ENCODE peak calls at places on chromosome 1, in eight cellular contexts. One of them, this sample, is unnamed.

GRCh38 chr1:171292799-171293198 is 21.2 kb upstream of the FMO4 start:
- DNase-seq in T47D: no peak
- DNase-seq in NCI-H510A: no peak
- DNase-seq in activated CD4-positive, alpha-beta T cell treated with anti-CD3 and anti-CD28 coated beads, Interleukin-2, amount 50 U/mL, for 24 hours: no peak
- DNase-seq in effector CD4-positive, alpha-beta T cell: no peak
- DNase-seq in activated CD8-positive, alpha-beta memory T cell treated with anti-CD3 and anti-CD28 coated beads, Interleukin-2, amount 10 ng/mL, durations not matched to agents 7 days and 5 days: no peak
- DNase-seq in A549: no peak
- DNase-seq in HuH-7.5: no peak
- DNase-seq in this sample: no peak

GRCh38 chr1:244242446-244242845 is 191.4 kb downstream of the ZBTB18 start:
- DNase-seq in T47D: no peak
- DNase-seq in NCI-H510A: no peak
- DNase-seq in activated CD4-positive, alpha-beta T cell treated with anti-CD3 and anti-CD28 coated beads, Interleukin-2, amount 50 U/mL, for 24 hours: no peak
- DNase-seq in effector CD4-positive, alpha-beta T cell: no peak
- DNase-seq in activated CD8-positive, alpha-beta memory T cell treated with anti-CD3 and anti-CD28 coated beads, Interleukin-2, amount 10 ng/mL, durations not matched to agents 7 days and 5 days: no peak
- DNase-seq in A549: no peak
- DNase-seq in HuH-7.5: no peak
- DNase-seq in this sample: no peak

GRCh38 chr1:76154213-76154956 is 79.8 kb downstream of the ST6GALNAC3 start:
- DNase-seq in T47D: peak
- DNase-seq in NCI-H510A: peak
- DNase-seq in activated CD4-positive, alpha-beta T cell treated with anti-CD3 and anti-CD28 coated beads, Interleukin-2, amount 50 U/mL, for 24 hours: peak
- DNase-seq in effector CD4-positive, alpha-beta T cell: peak
- DNase-seq in activated CD8-positive, alpha-beta memory T cell treated with anti-CD3 and anti-CD28 coated beads, Interleukin-2, amount 10 ng/mL, durations not matched to agents 7 days and 5 days: peak
- DNase-seq in A549: peak
- DNase-seq in HuH-7.5: peak
- DNase-seq in this sample: peak

GRCh38 chr1:185696419-185697150 is 37.6 kb upstream of the HMCN1 start:
- DNase-seq in T47D: no peak
- DNase-seq in NCI-H510A: peak
- DNase-seq in activated CD4-positive, alpha-beta T cell treated with anti-CD3 and anti-CD28 coated beads, Interleukin-2, amount 50 U/mL, for 24 hours: no peak
- DNase-seq in effector CD4-positive, alpha-beta T cell: no peak
- DNase-seq in activated CD8-positive, alpha-beta memory T cell treated with anti-CD3 and anti-CD28 coated beads, Interleukin-2, amount 10 ng/mL, durations not matched to agents 7 days and 5 days: no peak
- DNase-seq in A549: peak
- DNase-seq in HuH-7.5: no peak
- DNase-seq in this sample: no peak

GRCh38 chr1:5341471-5341870 is 650.8 kb downstream of the NPHP4 start:
- DNase-seq in T47D: no peak
- DNase-seq in NCI-H510A: no peak
- DNase-seq in activated CD4-positive, alpha-beta T cell treated with anti-CD3 and anti-CD28 coated beads, Interleukin-2, amount 50 U/mL, for 24 hours: no peak
- DNase-seq in effector CD4-positive, alpha-beta T cell: no peak
- DNase-seq in activated CD8-positive, alpha-beta memory T cell treated with anti-CD3 and anti-CD28 coated beads, Interleukin-2, amount 10 ng/mL, durations not matched to agents 7 days and 5 days: no peak
- DNase-seq in A549: no peak
- DNase-seq in HuH-7.5: no peak
- DNase-seq in this sample: no peak

GRCh38 chr1:242876021-242876420 is 351.5 kb upstream of the PLD5 start:
- DNase-seq in T47D: no peak
- DNase-seq in NCI-H510A: no peak
- DNase-seq in activated CD4-positive, alpha-beta T cell treated with anti-CD3 and anti-CD28 coated beads, Interleukin-2, amount 50 U/mL, for 24 hours: no peak
- DNase-seq in effector CD4-positive, alpha-beta T cell: no peak
- DNase-seq in activated CD8-positive, alpha-beta memory T cell treated with anti-CD3 and anti-CD28 coated beads, Interleukin-2, amount 10 ng/mL, durations not matched to agents 7 days and 5 days: no peak
- DNase-seq in A549: peak
- DNase-seq in HuH-7.5: no peak
- DNase-seq in this sample: no peak

GRCh38 chr1:180358649-180359048 is 128.6 kb downstream of the LHX4 start:
- DNase-seq in T47D: no peak
- DNase-seq in NCI-H510A: no peak
- DNase-seq in activated CD4-positive, alpha-beta T cell treated with anti-CD3 and anti-CD28 coated beads, Interleukin-2, amount 50 U/mL, for 24 hours: no peak
- DNase-seq in effector CD4-positive, alpha-beta T cell: no peak
- DNase-seq in activated CD8-positive, alpha-beta memory T cell treated with anti-CD3 and anti-CD28 coated beads, Interleukin-2, amount 10 ng/mL, durations not matched to agents 7 days and 5 days: no peak
- DNase-seq in A549: no peak
- DNase-seq in HuH-7.5: no peak
- DNase-seq in this sample: no peak

GRCh38 chr1:86380257-86380861 is 15.8 kb downstream of the ODF2L start:
- DNase-seq in T47D: peak
- DNase-seq in NCI-H510A: peak
- DNase-seq in activated CD4-positive, alpha-beta T cell treated with anti-CD3 and anti-CD28 coated beads, Interleukin-2, amount 50 U/mL, for 24 hours: no peak
- DNase-seq in effector CD4-positive, alpha-beta T cell: no peak
- DNase-seq in activated CD8-positive, alpha-beta memory T cell treated with anti-CD3 and anti-CD28 coated beads, Interleukin-2, amount 10 ng/mL, durations not matched to agents 7 days and 5 days: no peak
- DNase-seq in A549: peak
- DNase-seq in HuH-7.5: no peak
- DNase-seq in this sample: peak

GRCh38 chr1:204448321-204448964 is 36.8 kb upstream of the PPP1R15B start:
- DNase-seq in T47D: peak
- DNase-seq in NCI-H510A: no peak
- DNase-seq in activated CD4-positive, alpha-beta T cell treated with anti-CD3 and anti-CD28 coated beads, Interleukin-2, amount 50 U/mL, for 24 hours: no peak
- DNase-seq in effector CD4-positive, alpha-beta T cell: no peak
- DNase-seq in activated CD8-positive, alpha-beta memory T cell treated with anti-CD3 and anti-CD28 coated beads, Interleukin-2, amount 10 ng/mL, durations not matched to agents 7 days and 5 days: no peak
- DNase-seq in A549: peak
- DNase-seq in HuH-7.5: no peak
- DNase-seq in this sample: no peak

GRCh38 chr1:68162761-68163160 is 69.6 kb downstream of the WLS start:
- DNase-seq in T47D: no peak
- DNase-seq in NCI-H510A: no peak
- DNase-seq in activated CD4-positive, alpha-beta T cell treated with anti-CD3 and anti-CD28 coated beads, Interleukin-2, amount 50 U/mL, for 24 hours: no peak
- DNase-seq in effector CD4-positive, alpha-beta T cell: no peak
- DNase-seq in activated CD8-positive, alpha-beta memory T cell treated with anti-CD3 and anti-CD28 coated beads, Interleukin-2, amount 10 ng/mL, durations not matched to agents 7 days and 5 days: no peak
- DNase-seq in A549: no peak
- DNase-seq in HuH-7.5: no peak
- DNase-seq in this sample: no peak

GRCh38 chr1:233879841-233880240 is 24.6 kb upstream of the SLC35F3 start:
- DNase-seq in T47D: no peak
- DNase-seq in NCI-H510A: no peak
- DNase-seq in activated CD4-positive, alpha-beta T cell treated with anti-CD3 and anti-CD28 coated beads, Interleukin-2, amount 50 U/mL, for 24 hours: no peak
- DNase-seq in effector CD4-positive, alpha-beta T cell: no peak
- DNase-seq in activated CD8-positive, alpha-beta memory T cell treated with anti-CD3 and anti-CD28 coated beads, Interleukin-2, amount 10 ng/mL, durations not matched to agents 7 days and 5 days: no peak
- DNase-seq in A549: no peak
- DNase-seq in HuH-7.5: no peak
- DNase-seq in this sample: no peak

GRCh38 chr1:43455205-43455889 is 1.6 kb upstream of the HYI start:
- DNase-seq in T47D: no peak
- DNase-seq in NCI-H510A: no peak
- DNase-seq in activated CD4-positive, alpha-beta T cell treated with anti-CD3 and anti-CD28 coated beads, Interleukin-2, amount 50 U/mL, for 24 hours: no peak
- DNase-seq in effector CD4-positive, alpha-beta T cell: no peak
- DNase-seq in activated CD8-positive, alpha-beta memory T cell treated with anti-CD3 and anti-CD28 coated beads, Interleukin-2, amount 10 ng/mL, durations not matched to agents 7 days and 5 days: no peak
- DNase-seq in A549: no peak
- DNase-seq in HuH-7.5: no peak
- DNase-seq in this sample: no peak

GRCh38 chr1:160370561-160371345 is 3.9 kb downstream of the NHLH1 start:
- DNase-seq in T47D: no peak
- DNase-seq in NCI-H510A: no peak
- DNase-seq in activated CD4-positive, alpha-beta T cell treated with anti-CD3 and anti-CD28 coated beads, Interleukin-2, amount 50 U/mL, for 24 hours: no peak
- DNase-seq in effector CD4-positive, alpha-beta T cell: no peak
- DNase-seq in activated CD8-positive, alpha-beta memory T cell treated with anti-CD3 and anti-CD28 coated beads, Interleukin-2, amount 10 ng/mL, durations not matched to agents 7 days and 5 days: peak
- DNase-seq in A549: no peak
- DNase-seq in HuH-7.5: no peak
- DNase-seq in this sample: no peak

GRCh38 chr1:115666702-115667101 is 24.9 kb downstream of the VANGL1 start:
- DNase-seq in T47D: no peak
- DNase-seq in NCI-H510A: no peak
- DNase-seq in activated CD4-positive, alpha-beta T cell treated with anti-CD3 and anti-CD28 coated beads, Interleukin-2, amount 50 U/mL, for 24 hours: no peak
- DNase-seq in effector CD4-positive, alpha-beta T cell: no peak
- DNase-seq in activated CD8-positive, alpha-beta memory T cell treated with anti-CD3 and anti-CD28 coated beads, Interleukin-2, amount 10 ng/mL, durations not matched to agents 7 days and 5 days: no peak
- DNase-seq in A549: no peak
- DNase-seq in HuH-7.5: no peak
- DNase-seq in this sample: no peak

GRCh38 chr1:160209656-160210046 is 4.5 kb downstream of the PEA15 start:
- DNase-seq in T47D: no peak
- DNase-seq in NCI-H510A: no peak
- DNase-seq in activated CD4-positive, alpha-beta T cell treated with anti-CD3 and anti-CD28 coated beads, Interleukin-2, amount 50 U/mL, for 24 hours: no peak
- DNase-seq in effector CD4-positive, alpha-beta T cell: no peak
- DNase-seq in activated CD8-positive, alpha-beta memory T cell treated with anti-CD3 and anti-CD28 coated beads, Interleukin-2, amount 10 ng/mL, durations not matched to agents 7 days and 5 days: peak
- DNase-seq in A549: no peak
- DNase-seq in HuH-7.5: no peak
- DNase-seq in this sample: no peak

GRCh38 chr1:25476186-25477097 is 45.7 kb downstream of the MACO1 start:
- DNase-seq in T47D: no peak
- DNase-seq in NCI-H510A: no peak
- DNase-seq in activated CD4-positive, alpha-beta T cell treated with anti-CD3 and anti-CD28 coated beads, Interleukin-2, amount 50 U/mL, for 24 hours: no peak
- DNase-seq in effector CD4-positive, alpha-beta T cell: no peak
- DNase-seq in activated CD8-positive, alpha-beta memory T cell treated with anti-CD3 and anti-CD28 coated beads, Interleukin-2, amount 10 ng/mL, durations not matched to agents 7 days and 5 days: no peak
- DNase-seq in A549: no peak
- DNase-seq in HuH-7.5: no peak
- DNase-seq in this sample: no peak

GRCh38 chr1:16051039-16051438 is 7.5 kb downstream of the CLCNKB start:
- DNase-seq in T47D: no peak
- DNase-seq in NCI-H510A: no peak
- DNase-seq in activated CD4-positive, alpha-beta T cell treated with anti-CD3 and anti-CD28 coated beads, Interleukin-2, amount 50 U/mL, for 24 hours: no peak
- DNase-seq in effector CD4-positive, alpha-beta T cell: no peak
- DNase-seq in activated CD8-positive, alpha-beta memory T cell treated with anti-CD3 and anti-CD28 coated beads, Interleukin-2, amount 10 ng/mL, durations not matched to agents 7 days and 5 days: no peak
- DNase-seq in A549: no peak
- DNase-seq in HuH-7.5: no peak
- DNase-seq in this sample: no peak

GRCh38 chr1:39625009-39625408 is 14.4 kb downstream of the HEYL start:
- DNase-seq in T47D: no peak
- DNase-seq in NCI-H510A: no peak
- DNase-seq in activated CD4-positive, alpha-beta T cell treated with anti-CD3 and anti-CD28 coated beads, Interleukin-2, amount 50 U/mL, for 24 hours: no peak
- DNase-seq in effector CD4-positive, alpha-beta T cell: no peak
- DNase-seq in activated CD8-positive, alpha-beta memory T cell treated with anti-CD3 and anti-CD28 coated beads, Interleukin-2, amount 10 ng/mL, durations not matched to agents 7 days and 5 days: no peak
- DNase-seq in A549: no peak
- DNase-seq in HuH-7.5: no peak
- DNase-seq in this sample: no peak

GRCh38 chr1:103525114-103525606 is 339 bp upstream of the RNPC3 start:
- DNase-seq in T47D: peak
- DNase-seq in NCI-H510A: no peak
- DNase-seq in activated CD4-positive, alpha-beta T cell treated with anti-CD3 and anti-CD28 coated beads, Interleukin-2, amount 50 U/mL, for 24 hours: no peak
- DNase-seq in effector CD4-positive, alpha-beta T cell: no peak
- DNase-seq in activated CD8-positive, alpha-beta memory T cell treated with anti-CD3 and anti-CD28 coated beads, Interleukin-2, amount 10 ng/mL, durations not matched to agents 7 days and 5 days: no peak
- DNase-seq in A549: peak
- DNase-seq in HuH-7.5: peak
- DNase-seq in this sample: peak

GRCh38 chr1:201493757-201494617 is 12.9 kb downstream of the CSRP1 start:
- DNase-seq in T47D: no peak
- DNase-seq in NCI-H510A: no peak
- DNase-seq in activated CD4-positive, alpha-beta T cell treated with anti-CD3 and anti-CD28 coated beads, Interleukin-2, amount 50 U/mL, for 24 hours: no peak
- DNase-seq in effector CD4-positive, alpha-beta T cell: no peak
- DNase-seq in activated CD8-positive, alpha-beta memory T cell treated with anti-CD3 and anti-CD28 coated beads, Interleukin-2, amount 10 ng/mL, durations not matched to agents 7 days and 5 days: no peak
- DNase-seq in A549: no peak
- DNase-seq in HuH-7.5: no peak
- DNase-seq in this sample: no peak

GRCh38 chr1:30916296-30916695 is 7.7 kb upstream of the SDC3 start:
- DNase-seq in T47D: no peak
- DNase-seq in NCI-H510A: no peak
- DNase-seq in activated CD4-positive, alpha-beta T cell treated with anti-CD3 and anti-CD28 coated beads, Interleukin-2, amount 50 U/mL, for 24 hours: no peak
- DNase-seq in effector CD4-positive, alpha-beta T cell: no peak
- DNase-seq in activated CD8-positive, alpha-beta memory T cell treated with anti-CD3 and anti-CD28 coated beads, Interleukin-2, amount 10 ng/mL, durations not matched to agents 7 days and 5 days: no peak
- DNase-seq in A549: no peak
- DNase-seq in HuH-7.5: no peak
- DNase-seq in this sample: no peak

GRCh38 chr1:48859429-48859828 is 82.7 kb upstream of the BEND5 start:
- DNase-seq in T47D: no peak
- DNase-seq in NCI-H510A: no peak
- DNase-seq in activated CD4-positive, alpha-beta T cell treated with anti-CD3 and anti-CD28 coated beads, Interleukin-2, amount 50 U/mL, for 24 hours: no peak
- DNase-seq in effector CD4-positive, alpha-beta T cell: no peak
- DNase-seq in activated CD8-positive, alpha-beta memory T cell treated with anti-CD3 and anti-CD28 coated beads, Interleukin-2, amount 10 ng/mL, durations not matched to agents 7 days and 5 days: no peak
- DNase-seq in A549: no peak
- DNase-seq in HuH-7.5: no peak
- DNase-seq in this sample: no peak

GRCh38 chr1:238624786-238625185 is 734.1 kb upstream of the ZP4 start:
- DNase-seq in T47D: no peak
- DNase-seq in NCI-H510A: no peak
- DNase-seq in activated CD4-positive, alpha-beta T cell treated with anti-CD3 and anti-CD28 coated beads, Interleukin-2, amount 50 U/mL, for 24 hours: no peak
- DNase-seq in effector CD4-positive, alpha-beta T cell: no peak
- DNase-seq in activated CD8-positive, alpha-beta memory T cell treated with anti-CD3 and anti-CD28 coated beads, Interleukin-2, amount 10 ng/mL, durations not matched to agents 7 days and 5 days: no peak
- DNase-seq in A549: no peak
- DNase-seq in HuH-7.5: no peak
- DNase-seq in this sample: no peak

GRCh38 chr1:185864889-185865288 is 130.7 kb downstream of the HMCN1 start:
- DNase-seq in T47D: no peak
- DNase-seq in NCI-H510A: no peak
- DNase-seq in activated CD4-positive, alpha-beta T cell treated with anti-CD3 and anti-CD28 coated beads, Interleukin-2, amount 50 U/mL, for 24 hours: no peak
- DNase-seq in effector CD4-positive, alpha-beta T cell: no peak
- DNase-seq in activated CD8-positive, alpha-beta memory T cell treated with anti-CD3 and anti-CD28 coated beads, Interleukin-2, amount 10 ng/mL, durations not matched to agents 7 days and 5 days: no peak
- DNase-seq in A549: no peak
- DNase-seq in HuH-7.5: no peak
- DNase-seq in this sample: no peak

GRCh38 chr1:223348439-223348838 is 15.5 kb downstream of the SUSD4 start:
- DNase-seq in T47D: no peak
- DNase-seq in NCI-H510A: no peak
- DNase-seq in activated CD4-positive, alpha-beta T cell treated with anti-CD3 and anti-CD28 coated beads, Interleukin-2, amount 50 U/mL, for 24 hours: no peak
- DNase-seq in effector CD4-positive, alpha-beta T cell: no peak
- DNase-seq in activated CD8-positive, alpha-beta memory T cell treated with anti-CD3 and anti-CD28 coated beads, Interleukin-2, amount 10 ng/mL, durations not matched to agents 7 days and 5 days: no peak
- DNase-seq in A549: no peak
- DNase-seq in HuH-7.5: no peak
- DNase-seq in this sample: no peak

GRCh38 chr1:220879090-220879508 is at the start of gene HLX:
- DNase-seq in T47D: peak
- DNase-seq in NCI-H510A: no peak
- DNase-seq in activated CD4-positive, alpha-beta T cell treated with anti-CD3 and anti-CD28 coated beads, Interleukin-2, amount 50 U/mL, for 24 hours: no peak
- DNase-seq in effector CD4-positive, alpha-beta T cell: no peak
- DNase-seq in activated CD8-positive, alpha-beta memory T cell treated with anti-CD3 and anti-CD28 coated beads, Interleukin-2, amount 10 ng/mL, durations not matched to agents 7 days and 5 days: peak
- DNase-seq in A549: peak
- DNase-seq in HuH-7.5: peak
- DNase-seq in this sample: peak

GRCh38 chr1:202122639-202123335 is at the start of gene GPR37L1:
- DNase-seq in T47D: peak
- DNase-seq in NCI-H510A: peak
- DNase-seq in activated CD4-positive, alpha-beta T cell treated with anti-CD3 and anti-CD28 coated beads, Interleukin-2, amount 50 U/mL, for 24 hours: no peak
- DNase-seq in effector CD4-positive, alpha-beta T cell: no peak
- DNase-seq in activated CD8-positive, alpha-beta memory T cell treated with anti-CD3 and anti-CD28 coated beads, Interleukin-2, amount 10 ng/mL, durations not matched to agents 7 days and 5 days: no peak
- DNase-seq in A549: peak
- DNase-seq in HuH-7.5: peak
- DNase-seq in this sample: peak

GRCh38 chr1:117639741-117640140 is 33.9 kb downstream of the TENT5C start:
- DNase-seq in T47D: no peak
- DNase-seq in NCI-H510A: no peak
- DNase-seq in activated CD4-positive, alpha-beta T cell treated with anti-CD3 and anti-CD28 coated beads, Interleukin-2, amount 50 U/mL, for 24 hours: no peak
- DNase-seq in effector CD4-positive, alpha-beta T cell: no peak
- DNase-seq in activated CD8-positive, alpha-beta memory T cell treated with anti-CD3 and anti-CD28 coated beads, Interleukin-2, amount 10 ng/mL, durations not matched to agents 7 days and 5 days: no peak
- DNase-seq in A549: no peak
- DNase-seq in HuH-7.5: no peak
- DNase-seq in this sample: no peak

GRCh38 chr1:2632561-2633361 is at the start of gene MMEL1:
- DNase-seq in T47D: no peak
- DNase-seq in NCI-H510A: no peak
- DNase-seq in activated CD4-positive, alpha-beta T cell treated with anti-CD3 and anti-CD28 coated beads, Interleukin-2, amount 50 U/mL, for 24 hours: no peak
- DNase-seq in effector CD4-positive, alpha-beta T cell: no peak
- DNase-seq in activated CD8-positive, alpha-beta memory T cell treated with anti-CD3 and anti-CD28 coated beads, Interleukin-2, amount 10 ng/mL, durations not matched to agents 7 days and 5 days: no peak
- DNase-seq in A549: no peak
- DNase-seq in HuH-7.5: no peak
- DNase-seq in this sample: no peak

GRCh38 chr1:228336308-228337030 is 70.2 kb downstream of the TRIM11 start:
- DNase-seq in T47D: no peak
- DNase-seq in NCI-H510A: no peak
- DNase-seq in activated CD4-positive, alpha-beta T cell treated with anti-CD3 and anti-CD28 coated beads, Interleukin-2, amount 50 U/mL, for 24 hours: no peak
- DNase-seq in effector CD4-positive, alpha-beta T cell: no peak
- DNase-seq in activated CD8-positive, alpha-beta memory T cell treated with anti-CD3 and anti-CD28 coated beads, Interleukin-2, amount 10 ng/mL, durations not matched to agents 7 days and 5 days: no peak
- DNase-seq in A549: no peak
- DNase-seq in HuH-7.5: no peak
- DNase-seq in this sample: no peak